ENCODE peak calls at places on chromosome 5, in ten cellular contexts. One of them, this sample, is unnamed.

GRCh38 chr5:82105457-82105856 is 133.6 kb downstream of the ATG10 start:
- DNase-seq in NCI-H1105 treated with DMSO at 0.1 percent for 48 hours: no peak
- DNase-seq in HEK293T: no peak
- DNase-seq in GM06990: no peak
- DNase-seq in stimulated activated CD4-positive, alpha-beta T cell treated with anti-CD3 and anti-CD28 coated beads, Interleukin-1b, Interleukin-23, amount 100 ng/mL, for 24 hours: no peak
- DNase-seq in stimulated activated naive B cell treated with anti-CD40 and anti-IgM and Interleukin-4, amounts not matched to agents 10 μg/mL and 1 μg/mL and 100 μg/mL, for 72 hours: no peak
- DNase-seq in HTR-8/SVneo: no peak
- DNase-seq in HuH-7: no peak
- DNase-seq in stimulated activated CD8-positive, alpha-beta memory T cell treated with anti-CD3 and anti-CD28 coated beads, Interleukin-4, amount 100 ng/mL, for 1 hour: no peak
- DNase-seq in amniotic stem cell: no peak
- DNase-seq in this sample: no peak

GRCh38 chr5:103436661-103437060 is 125.9 kb downstream of the NUDT12 start:
- DNase-seq in NCI-H1105 treated with DMSO at 0.1 percent for 48 hours: no peak
- DNase-seq in HEK293T: no peak
- DNase-seq in GM06990: no peak
- DNase-seq in stimulated activated CD4-positive, alpha-beta T cell treated with anti-CD3 and anti-CD28 coated beads, Interleukin-1b, Interleukin-23, amount 100 ng/mL, for 24 hours: no peak
- DNase-seq in stimulated activated naive B cell treated with anti-CD40 and anti-IgM and Interleukin-4, amounts not matched to agents 10 μg/mL and 1 μg/mL and 100 μg/mL, for 72 hours: no peak
- DNase-seq in HTR-8/SVneo: no peak
- DNase-seq in HuH-7: no peak
- DNase-seq in stimulated activated CD8-positive, alpha-beta memory T cell treated with anti-CD3 and anti-CD28 coated beads, Interleukin-4, amount 100 ng/mL, for 1 hour: no peak
- DNase-seq in amniotic stem cell: no peak
- DNase-seq in this sample: no peak

GRCh38 chr5:110055301-110055700 is 365.6 kb downstream of the MAN2A1 start:
- DNase-seq in NCI-H1105 treated with DMSO at 0.1 percent for 48 hours: no peak
- DNase-seq in HEK293T: no peak
- DNase-seq in GM06990: no peak
- DNase-seq in stimulated activated CD4-positive, alpha-beta T cell treated with anti-CD3 and anti-CD28 coated beads, Interleukin-1b, Interleukin-23, amount 100 ng/mL, for 24 hours: no peak
- DNase-seq in stimulated activated naive B cell treated with anti-CD40 and anti-IgM and Interleukin-4, amounts not matched to agents 10 μg/mL and 1 μg/mL and 100 μg/mL, for 72 hours: no peak
- DNase-seq in HTR-8/SVneo: no peak
- DNase-seq in HuH-7: no peak
- DNase-seq in stimulated activated CD8-positive, alpha-beta memory T cell treated with anti-CD3 and anti-CD28 coated beads, Interleukin-4, amount 100 ng/mL, for 1 hour: no peak
- DNase-seq in amniotic stem cell: no peak
- DNase-seq in this sample: no peak

GRCh38 chr5:116626272-116626723 is 51.7 kb upstream of the SEMA6A start:
- DNase-seq in NCI-H1105 treated with DMSO at 0.1 percent for 48 hours: peak; percentile 79
- DNase-seq in HEK293T: peak; percentile 31
- DNase-seq in GM06990: no peak
- DNase-seq in stimulated activated CD4-positive, alpha-beta T cell treated with anti-CD3 and anti-CD28 coated beads, Interleukin-1b, Interleukin-23, amount 100 ng/mL, for 24 hours: no peak
- DNase-seq in stimulated activated naive B cell treated with anti-CD40 and anti-IgM and Interleukin-4, amounts not matched to agents 10 μg/mL and 1 μg/mL and 100 μg/mL, for 72 hours: no peak
- DNase-seq in HTR-8/SVneo: no peak
- DNase-seq in HuH-7: no peak
- DNase-seq in stimulated activated CD8-positive, alpha-beta memory T cell treated with anti-CD3 and anti-CD28 coated beads, Interleukin-4, amount 100 ng/mL, for 1 hour: no peak
- DNase-seq in amniotic stem cell: no peak
- DNase-seq in this sample: peak; percentile 59

GRCh38 chr5:34957857-34958690 is 28.7 kb downstream of the DNAJC21 start:
- DNase-seq in NCI-H1105 treated with DMSO at 0.1 percent for 48 hours: peak; percentile 37
- DNase-seq in HEK293T: peak; percentile 48
- DNase-seq in GM06990: no peak
- DNase-seq in stimulated activated CD4-positive, alpha-beta T cell treated with anti-CD3 and anti-CD28 coated beads, Interleukin-1b, Interleukin-23, amount 100 ng/mL, for 24 hours: no peak
- DNase-seq in stimulated activated naive B cell treated with anti-CD40 and anti-IgM and Interleukin-4, amounts not matched to agents 10 μg/mL and 1 μg/mL and 100 μg/mL, for 72 hours: no peak
- DNase-seq in HTR-8/SVneo: peak; percentile 67
- DNase-seq in HuH-7: peak; percentile 67
- DNase-seq in stimulated activated CD8-positive, alpha-beta memory T cell treated with anti-CD3 and anti-CD28 coated beads, Interleukin-4, amount 100 ng/mL, for 1 hour: no peak
- DNase-seq in amniotic stem cell: no peak
- DNase-seq in this sample: no peak

GRCh38 chr5:2260211-2260985 is 377.7 kb upstream of the IRX4 start:
- DNase-seq in NCI-H1105 treated with DMSO at 0.1 percent for 48 hours: no peak
- DNase-seq in HEK293T: no peak
- DNase-seq in GM06990: no peak
- DNase-seq in stimulated activated CD4-positive, alpha-beta T cell treated with anti-CD3 and anti-CD28 coated beads, Interleukin-1b, Interleukin-23, amount 100 ng/mL, for 24 hours: no peak
- DNase-seq in stimulated activated naive B cell treated with anti-CD40 and anti-IgM and Interleukin-4, amounts not matched to agents 10 μg/mL and 1 μg/mL and 100 μg/mL, for 72 hours: no peak
- DNase-seq in HTR-8/SVneo: no peak
- DNase-seq in HuH-7: no peak
- DNase-seq in stimulated activated CD8-positive, alpha-beta memory T cell treated with anti-CD3 and anti-CD28 coated beads, Interleukin-4, amount 100 ng/mL, for 1 hour: no peak
- DNase-seq in amniotic stem cell: no peak
- DNase-seq in this sample: no peak

GRCh38 chr5:169717298-169717697 is 80.2 kb downstream of the DOCK2 start:
- DNase-seq in NCI-H1105 treated with DMSO at 0.1 percent for 48 hours: no peak
- DNase-seq in HEK293T: no peak
- DNase-seq in GM06990: no peak
- DNase-seq in stimulated activated CD4-positive, alpha-beta T cell treated with anti-CD3 and anti-CD28 coated beads, Interleukin-1b, Interleukin-23, amount 100 ng/mL, for 24 hours: no peak
- DNase-seq in stimulated activated naive B cell treated with anti-CD40 and anti-IgM and Interleukin-4, amounts not matched to agents 10 μg/mL and 1 μg/mL and 100 μg/mL, for 72 hours: no peak
- DNase-seq in HTR-8/SVneo: no peak
- DNase-seq in HuH-7: no peak
- DNase-seq in stimulated activated CD8-positive, alpha-beta memory T cell treated with anti-CD3 and anti-CD28 coated beads, Interleukin-4, amount 100 ng/mL, for 1 hour: no peak
- DNase-seq in amniotic stem cell: no peak
- DNase-seq in this sample: no peak

GRCh38 chr5:38607930-38608545 is 51.6 kb upstream of the LIFR start:
- DNase-seq in NCI-H1105 treated with DMSO at 0.1 percent for 48 hours: no peak
- DNase-seq in HEK293T: peak; percentile 26
- DNase-seq in GM06990: no peak
- DNase-seq in stimulated activated CD4-positive, alpha-beta T cell treated with anti-CD3 and anti-CD28 coated beads, Interleukin-1b, Interleukin-23, amount 100 ng/mL, for 24 hours: no peak
- DNase-seq in stimulated activated naive B cell treated with anti-CD40 and anti-IgM and Interleukin-4, amounts not matched to agents 10 μg/mL and 1 μg/mL and 100 μg/mL, for 72 hours: no peak
- DNase-seq in HTR-8/SVneo: peak; percentile 42
- DNase-seq in HuH-7: peak; percentile 44
- DNase-seq in stimulated activated CD8-positive, alpha-beta memory T cell treated with anti-CD3 and anti-CD28 coated beads, Interleukin-4, amount 100 ng/mL, for 1 hour: no peak
- DNase-seq in amniotic stem cell: no peak
- DNase-seq in this sample: no peak

GRCh38 chr5:53681079-53681478 is 120.6 kb downstream of the NDUFS4 start:
- DNase-seq in NCI-H1105 treated with DMSO at 0.1 percent for 48 hours: no peak
- DNase-seq in HEK293T: no peak
- DNase-seq in GM06990: no peak
- DNase-seq in stimulated activated CD4-positive, alpha-beta T cell treated with anti-CD3 and anti-CD28 coated beads, Interleukin-1b, Interleukin-23, amount 100 ng/mL, for 24 hours: no peak
- DNase-seq in stimulated activated naive B cell treated with anti-CD40 and anti-IgM and Interleukin-4, amounts not matched to agents 10 μg/mL and 1 μg/mL and 100 μg/mL, for 72 hours: no peak
- DNase-seq in HTR-8/SVneo: no peak
- DNase-seq in HuH-7: no peak
- DNase-seq in stimulated activated CD8-positive, alpha-beta memory T cell treated with anti-CD3 and anti-CD28 coated beads, Interleukin-4, amount 100 ng/mL, for 1 hour: no peak
- DNase-seq in amniotic stem cell: no peak
- DNase-seq in this sample: no peak

GRCh38 chr5:41876678-41877077 is 6.5 kb upstream of the OXCT1 start:
- DNase-seq in NCI-H1105 treated with DMSO at 0.1 percent for 48 hours: no peak
- DNase-seq in HEK293T: no peak
- DNase-seq in GM06990: no peak
- DNase-seq in stimulated activated CD4-positive, alpha-beta T cell treated with anti-CD3 and anti-CD28 coated beads, Interleukin-1b, Interleukin-23, amount 100 ng/mL, for 24 hours: no peak
- DNase-seq in stimulated activated naive B cell treated with anti-CD40 and anti-IgM and Interleukin-4, amounts not matched to agents 10 μg/mL and 1 μg/mL and 100 μg/mL, for 72 hours: no peak
- DNase-seq in HTR-8/SVneo: no peak
- DNase-seq in HuH-7: no peak
- DNase-seq in stimulated activated CD8-positive, alpha-beta memory T cell treated with anti-CD3 and anti-CD28 coated beads, Interleukin-4, amount 100 ng/mL, for 1 hour: no peak
- DNase-seq in amniotic stem cell: no peak
- DNase-seq in this sample: no peak

GRCh38 chr5:33854733-33855151 is 37.0 kb downstream of the ADAMTS12 start:
- DNase-seq in NCI-H1105 treated with DMSO at 0.1 percent for 48 hours: no peak
- DNase-seq in HEK293T: no peak
- DNase-seq in GM06990: no peak
- DNase-seq in stimulated activated CD4-positive, alpha-beta T cell treated with anti-CD3 and anti-CD28 coated beads, Interleukin-1b, Interleukin-23, amount 100 ng/mL, for 24 hours: no peak
- DNase-seq in stimulated activated naive B cell treated with anti-CD40 and anti-IgM and Interleukin-4, amounts not matched to agents 10 μg/mL and 1 μg/mL and 100 μg/mL, for 72 hours: no peak
- DNase-seq in HTR-8/SVneo: peak; percentile 67
- DNase-seq in HuH-7: peak; percentile 30
- DNase-seq in stimulated activated CD8-positive, alpha-beta memory T cell treated with anti-CD3 and anti-CD28 coated beads, Interleukin-4, amount 100 ng/mL, for 1 hour: no peak
- DNase-seq in amniotic stem cell: no peak
- DNase-seq in this sample: no peak

GRCh38 chr5:1343931-1344901 is 683 bp downstream of the CLPTM1L start:
- DNase-seq in NCI-H1105 treated with DMSO at 0.1 percent for 48 hours: peak; percentile 28
- DNase-seq in HEK293T: peak; percentile 38
- DNase-seq in GM06990: no peak
- DNase-seq in stimulated activated CD4-positive, alpha-beta T cell treated with anti-CD3 and anti-CD28 coated beads, Interleukin-1b, Interleukin-23, amount 100 ng/mL, for 24 hours: no peak
- DNase-seq in stimulated activated naive B cell treated with anti-CD40 and anti-IgM and Interleukin-4, amounts not matched to agents 10 μg/mL and 1 μg/mL and 100 μg/mL, for 72 hours: no peak
- DNase-seq in HTR-8/SVneo: no peak
- DNase-seq in HuH-7: peak; percentile 30
- DNase-seq in stimulated activated CD8-positive, alpha-beta memory T cell treated with anti-CD3 and anti-CD28 coated beads, Interleukin-4, amount 100 ng/mL, for 1 hour: no peak
- DNase-seq in amniotic stem cell: no peak
- DNase-seq in this sample: no peak

GRCh38 chr5:66840527-66841013 is 244.4 kb downstream of the MAST4 start:
- DNase-seq in NCI-H1105 treated with DMSO at 0.1 percent for 48 hours: no peak
- DNase-seq in HEK293T: no peak
- DNase-seq in GM06990: peak; percentile 62
- DNase-seq in stimulated activated CD4-positive, alpha-beta T cell treated with anti-CD3 and anti-CD28 coated beads, Interleukin-1b, Interleukin-23, amount 100 ng/mL, for 24 hours: no peak
- DNase-seq in stimulated activated naive B cell treated with anti-CD40 and anti-IgM and Interleukin-4, amounts not matched to agents 10 μg/mL and 1 μg/mL and 100 μg/mL, for 72 hours: peak; percentile 62
- DNase-seq in HTR-8/SVneo: no peak
- DNase-seq in HuH-7: no peak
- DNase-seq in stimulated activated CD8-positive, alpha-beta memory T cell treated with anti-CD3 and anti-CD28 coated beads, Interleukin-4, amount 100 ng/mL, for 1 hour: no peak
- DNase-seq in amniotic stem cell: no peak
- DNase-seq in this sample: no peak

GRCh38 chr5:464843-465590 is 22.0 kb downstream of the EXOC3 start:
- DNase-seq in NCI-H1105 treated with DMSO at 0.1 percent for 48 hours: no peak
- DNase-seq in HEK293T: no peak
- DNase-seq in GM06990: no peak
- DNase-seq in stimulated activated CD4-positive, alpha-beta T cell treated with anti-CD3 and anti-CD28 coated beads, Interleukin-1b, Interleukin-23, amount 100 ng/mL, for 24 hours: no peak
- DNase-seq in stimulated activated naive B cell treated with anti-CD40 and anti-IgM and Interleukin-4, amounts not matched to agents 10 μg/mL and 1 μg/mL and 100 μg/mL, for 72 hours: no peak
- DNase-seq in HTR-8/SVneo: no peak
- DNase-seq in HuH-7: no peak
- DNase-seq in stimulated activated CD8-positive, alpha-beta memory T cell treated with anti-CD3 and anti-CD28 coated beads, Interleukin-4, amount 100 ng/mL, for 1 hour: no peak
- DNase-seq in amniotic stem cell: no peak
- DNase-seq in this sample: no peak

GRCh38 chr5:95853490-95853889 is 31.0 kb upstream of the GLRX start:
- DNase-seq in NCI-H1105 treated with DMSO at 0.1 percent for 48 hours: no peak
- DNase-seq in HEK293T: no peak
- DNase-seq in GM06990: no peak
- DNase-seq in stimulated activated CD4-positive, alpha-beta T cell treated with anti-CD3 and anti-CD28 coated beads, Interleukin-1b, Interleukin-23, amount 100 ng/mL, for 24 hours: no peak
- DNase-seq in stimulated activated naive B cell treated with anti-CD40 and anti-IgM and Interleukin-4, amounts not matched to agents 10 μg/mL and 1 μg/mL and 100 μg/mL, for 72 hours: no peak
- DNase-seq in HTR-8/SVneo: no peak
- DNase-seq in HuH-7: no peak
- DNase-seq in stimulated activated CD8-positive, alpha-beta memory T cell treated with anti-CD3 and anti-CD28 coated beads, Interleukin-4, amount 100 ng/mL, for 1 hour: no peak
- DNase-seq in amniotic stem cell: no peak
- DNase-seq in this sample: no peak

GRCh38 chr5:14228219-14228618 is 85.1 kb downstream of the TRIO start:
- DNase-seq in NCI-H1105 treated with DMSO at 0.1 percent for 48 hours: no peak
- DNase-seq in HEK293T: no peak
- DNase-seq in GM06990: no peak
- DNase-seq in stimulated activated CD4-positive, alpha-beta T cell treated with anti-CD3 and anti-CD28 coated beads, Interleukin-1b, Interleukin-23, amount 100 ng/mL, for 24 hours: no peak
- DNase-seq in stimulated activated naive B cell treated with anti-CD40 and anti-IgM and Interleukin-4, amounts not matched to agents 10 μg/mL and 1 μg/mL and 100 μg/mL, for 72 hours: no peak
- DNase-seq in HTR-8/SVneo: no peak
- DNase-seq in HuH-7: no peak
- DNase-seq in stimulated activated CD8-positive, alpha-beta memory T cell treated with anti-CD3 and anti-CD28 coated beads, Interleukin-4, amount 100 ng/mL, for 1 hour: no peak
- DNase-seq in amniotic stem cell: no peak
- DNase-seq in this sample: no peak

GRCh38 chr5:113190347-113190746 is 213.7 kb downstream of the DCP2 start:
- DNase-seq in NCI-H1105 treated with DMSO at 0.1 percent for 48 hours: no peak
- DNase-seq in HEK293T: no peak
- DNase-seq in GM06990: no peak
- DNase-seq in stimulated activated CD4-positive, alpha-beta T cell treated with anti-CD3 and anti-CD28 coated beads, Interleukin-1b, Interleukin-23, amount 100 ng/mL, for 24 hours: no peak
- DNase-seq in stimulated activated naive B cell treated with anti-CD40 and anti-IgM and Interleukin-4, amounts not matched to agents 10 μg/mL and 1 μg/mL and 100 μg/mL, for 72 hours: no peak
- DNase-seq in HTR-8/SVneo: no peak
- DNase-seq in HuH-7: no peak
- DNase-seq in stimulated activated CD8-positive, alpha-beta memory T cell treated with anti-CD3 and anti-CD28 coated beads, Interleukin-4, amount 100 ng/mL, for 1 hour: no peak
- DNase-seq in amniotic stem cell: no peak
- DNase-seq in this sample: no peak

GRCh38 chr5:144800169-144800568 is 629.5 kb downstream of the KCTD16 start:
- DNase-seq in NCI-H1105 treated with DMSO at 0.1 percent for 48 hours: no peak
- DNase-seq in HEK293T: no peak
- DNase-seq in GM06990: no peak
- DNase-seq in stimulated activated CD4-positive, alpha-beta T cell treated with anti-CD3 and anti-CD28 coated beads, Interleukin-1b, Interleukin-23, amount 100 ng/mL, for 24 hours: no peak
- DNase-seq in stimulated activated naive B cell treated with anti-CD40 and anti-IgM and Interleukin-4, amounts not matched to agents 10 μg/mL and 1 μg/mL and 100 μg/mL, for 72 hours: no peak
- DNase-seq in HTR-8/SVneo: no peak
- DNase-seq in HuH-7: no peak
- DNase-seq in stimulated activated CD8-positive, alpha-beta memory T cell treated with anti-CD3 and anti-CD28 coated beads, Interleukin-4, amount 100 ng/mL, for 1 hour: no peak
- DNase-seq in amniotic stem cell: no peak
- DNase-seq in this sample: no peak

GRCh38 chr5:114367029-114367428 is 5.2 kb downstream of the KCNN2 start:
- DNase-seq in NCI-H1105 treated with DMSO at 0.1 percent for 48 hours: no peak
- DNase-seq in HEK293T: no peak
- DNase-seq in GM06990: no peak
- DNase-seq in stimulated activated CD4-positive, alpha-beta T cell treated with anti-CD3 and anti-CD28 coated beads, Interleukin-1b, Interleukin-23, amount 100 ng/mL, for 24 hours: no peak
- DNase-seq in stimulated activated naive B cell treated with anti-CD40 and anti-IgM and Interleukin-4, amounts not matched to agents 10 μg/mL and 1 μg/mL and 100 μg/mL, for 72 hours: no peak
- DNase-seq in HTR-8/SVneo: no peak
- DNase-seq in HuH-7: no peak
- DNase-seq in stimulated activated CD8-positive, alpha-beta memory T cell treated with anti-CD3 and anti-CD28 coated beads, Interleukin-4, amount 100 ng/mL, for 1 hour: no peak
- DNase-seq in amniotic stem cell: no peak
- DNase-seq in this sample: no peak

This sample was measured in occipital lobe.